ENCODE peak calls at places on chromosome 5, in seven cellular contexts. K is suprapubic skin; B is RWPE1; S is stimulated activated CD8-positive, alpha-beta memory T cell treated with anti-CD3 and anti-CD28 coated beads, Interleukin-4, amount 100 ng/mL, for 48 hours; W is NCI-H1105; R is HT1080; H is H54. P is an unnamed sample.

GRCh38 chr5:97835128-97835527 is 652.1 kb upstream of the RIOK2 start:
- DNase-seq in W (no peak), K (no peak), R (no peak), S (no peak), B (no peak), H (no peak), P (no peak)

GRCh38 chr5:172683264-172683663 is 42.2 kb downstream of the NEURL1B start:
- DNase-seq in R (no peak), B (no peak), W (no peak), K (no peak), S (no peak), H (no peak), P (no peak)

GRCh38 chr5:396715-397032 is 46.3 kb upstream of the EXOC3 start:
- DNase-seq in S (peak; percentile 21), H (no peak), W (no peak), K (peak; percentile 69), B (no peak), R (no peak), P (no peak)

GRCh38 chr5:176730815-176731475 is 79.4 kb upstream of the UNC5A start:
- DNase-seq in K (no peak), S (no peak), H (no peak), W (no peak), R (no peak), B (no peak), P (no peak)

GRCh38 chr5:2353871-2354440 is 397.5 kb downstream of the IRX2 start:
- DNase-seq in W (no peak), S (no peak), K (no peak), R (no peak), B (no peak), H (no peak), P (no peak)

GRCh38 chr5:113514263-113514590 is 733 bp downstream of the YTHDC2 start:
- DNase-seq in S (no peak), K (no peak), W (no peak), H (no peak), B (peak; percentile 55), R (no peak), P (no peak)

GRCh38 chr5:2621631-2622030 is 129.8 kb downstream of the IRX2 start:
- DNase-seq in H (no peak), W (no peak), R (no peak), B (no peak), K (peak; percentile 58), S (no peak), P (no peak)

GRCh38 chr5:33831041-33831440 is 60.7 kb downstream of the ADAMTS12 start:
- DNase-seq in W (no peak), K (no peak), H (no peak), S (no peak), R (no peak), B (no peak), P (no peak)

GRCh38 chr5:21810737-21811316 is 1042.3 kb downstream of the CDH12 start:
- DNase-seq in K (no peak), B (peak; percentile 8), W (peak; percentile 30), H (no peak), S (no peak), R (no peak), P (no peak)

GRCh38 chr5:33313150-33313549 is 127.6 kb upstream of the TARS1 start:
- DNase-seq in R (peak; percentile 97), K (no peak), S (no peak), H (no peak), B (peak; percentile 81), W (no peak), P (peak; percentile 91)

GRCh38 chr5:111997308-111998159 is 240.5 kb upstream of the NREP start:
- DNase-seq in S (no peak), K (no peak), B (peak; percentile 97), H (peak; percentile 46), W (no peak), R (peak; percentile 99), P (peak; percentile 100)

GRCh38 chr5:61623401-61624069 is 291.5 kb downstream of the ZSWIM6 start:
- DNase-seq in R (no peak), K (no peak), S (no peak), B (no peak), H (no peak), W (no peak), P (peak; percentile 43)

GRCh38 chr5:110361501-110361900 is 365.0 kb downstream of the TMEM232 start:
- DNase-seq in H (no peak), R (peak; percentile 10), B (no peak), K (no peak), S (no peak), W (no peak), P (peak; percentile 82)

GRCh38 chr5:17216974-17217325 is 481 bp upstream of the BASP1 start:
- DNase-seq in H (peak; percentile 53), S (no peak), W (no peak), K (no peak), R (no peak), B (peak; percentile 31), P (peak; percentile 80)

GRCh38 chr5:142952236-142952635 is 182.1 kb downstream of the ARHGAP26 start:
- DNase-seq in W (no peak), K (no peak), S (no peak), H (no peak), B (no peak), R (peak; percentile 36), P (no peak)

GRCh38 chr5:132821791-132822190 is 8.7 kb downstream of the SHROOM1 start:
- DNase-seq in B (no peak), R (peak; percentile 28), S (no peak), H (no peak), K (peak; percentile 34), W (no peak), P (no peak)

GRCh38 chr5:67696446-67696845 is 499.8 kb upstream of the CD180 start:
- DNase-seq in R (no peak), B (no peak), H (no peak), W (no peak), K (no peak), S (no peak), P (no peak)

GRCh38 chr5:77155179-77155839 is 55.2 kb upstream of the PDE8B start:
- DNase-seq in R (no peak), H (no peak), K (no peak), B (no peak), S (no peak), W (no peak), P (no peak)

GRCh38 chr5:116554764-116555163 is 19.9 kb downstream of the SEMA6A start:
- DNase-seq in S (no peak), K (no peak), R (no peak), H (no peak), B (no peak), W (no peak), P (no peak)

GRCh38 chr5:43007246-43007910 is 32.7 kb downstream of the ANXA2R start:
- DNase-seq in K (peak; percentile 90), W (peak; percentile 82), R (peak; percentile 15), H (peak; percentile 54), B (peak; percentile 88), S (peak; percentile 81), P (peak; percentile 95)

GRCh38 chr5:138639326-138639725 is 64.1 kb upstream of the HSPA9 start:
- DNase-seq in K (no peak), R (no peak), H (no peak), S (no peak), B (no peak), W (no peak), P (no peak)

GRCh38 chr5:68344447-68345111 is 129.0 kb downstream of the PIK3R1 start:
- DNase-seq in K (no peak), R (peak; percentile 70), S (peak; percentile 33), H (no peak), W (no peak), B (peak; percentile 83), P (peak; percentile 60)

GRCh38 chr5:142201471-142201887 is 92.9 kb downstream of the NDFIP1 start:
- DNase-seq in H (peak; percentile 54), R (peak; percentile 99), B (peak; percentile 66), S (no peak), K (no peak), W (no peak), P (peak; percentile 97)

GRCh38 chr5:80204808-80205614 is 50.8 kb downstream of the SERINC5 start:
- DNase-seq in K (no peak), B (no peak), R (no peak), H (no peak), S (no peak), W (no peak), P (no peak)

GRCh38 chr5:143186623-143187022 is 216.9 kb downstream of the NR3C1 start:
- DNase-seq in K (no peak), W (no peak), S (no peak), R (no peak), H (no peak), B (no peak), P (no peak)

GRCh38 chr5:58932057-58932594 is 349.3 kb downstream of the RAB3C start:
- DNase-seq in H (no peak), B (no peak), R (no peak), W (no peak), K (no peak), S (no peak), P (no peak)

GRCh38 chr5:10229306-10230048 is 20.2 kb downstream of the ATPSCKMT start:
- DNase-seq in R (peak; percentile 98), H (peak; percentile 33), S (no peak), K (no peak), B (no peak), W (no peak), P (peak; percentile 95)

GRCh38 chr5:83827111-83827541 is 106.5 kb upstream of the HAPLN1 start:
- DNase-seq in H (no peak), W (no peak), R (peak; percentile 40), K (no peak), S (no peak), B (peak; percentile 53), P (peak; percentile 37)

GRCh38 chr5:150489358-150490295 is 18.3 kb upstream of the NDST1 start:
- DNase-seq in R (peak; percentile 64), H (no peak), S (no peak), B (no peak), K (no peak), W (no peak), P (no peak)

GRCh38 chr5:140319833-140320232 is 16.9 kb upstream of the PFDN1 start:
- DNase-seq in B (no peak), S (no peak), W (no peak), H (no peak), R (no peak), K (no peak), P (no peak)

GRCh38 chr5:167903243-167903642 is 388.2 kb upstream of the WWC1 start:
- DNase-seq in B (no peak), H (no peak), W (no peak), K (no peak), R (no peak), S (no peak), P (no peak)

GRCh38 chr5:169101966-169102365 is 199.0 kb downstream of the SLIT3 start:
- DNase-seq in R (no peak), W (no peak), B (no peak), H (no peak), S (no peak), K (no peak), P (no peak)

GRCh38 chr5:134063421-134063820 is 51.1 kb upstream of the TCF7 start:
- DNase-seq in K (no peak), R (peak; percentile 43), H (no peak), S (no peak), W (no peak), B (no peak), P (no peak)

GRCh38 chr5:71529682-71530081 is 57.5 kb upstream of the MCCC2 start:
- DNase-seq in R (no peak), H (no peak), B (no peak), S (no peak), K (no peak), W (no peak), P (no peak)

GRCh38 chr5:11520241-11520929 is 383.9 kb downstream of the CTNND2 start:
- DNase-seq in B (no peak), S (no peak), H (no peak), W (no peak), K (no peak), R (no peak), P (no peak)